ENCODE peak calls at places on chromosomes 16 and 17, in seven cellular contexts. T is NCI-H1092 treated with DMSO at 0.1 percent for 48 hours, E is GF-D8, I is iPS DF 19.7, Q is H4, N is T1000, K is left colon. B is an unnamed sample.

GRCh38 chr17:77126519-77126918 is 14.2 kb upstream of the SEC14L1 start:
- DNase-seq in Q (no peak), K (peak; percentile 69), T (peak; percentile 51), N (no peak), I (no peak), E (no peak), B (no peak)

GRCh38 chr17:74605361-74605760 is 13.3 kb upstream of the CD300LD start:
- DNase-seq in Q (peak; percentile 87), I (no peak), K (peak; percentile 23), E (no peak), T (no peak), N (no peak), B (peak; percentile 24)

GRCh38 chr17:81828656-81829055 is 4.4 kb downstream of the MCRIP1 start:
- DNase-seq in T (no peak), I (no peak), Q (no peak), E (no peak), N (no peak), K (no peak), B (no peak)

GRCh38 chr17:951388-952132 is 28.0 kb downstream of the NXN start:
- DNase-seq in K (no peak), E (no peak), N (peak; percentile 86), Q (peak; percentile 88), I (no peak), T (no peak), B (peak; percentile 82)

GRCh38 chr17:42761638-42762037 is 611 bp downstream of the RAMP2 start:
- DNase-seq in T (no peak), E (no peak), Q (no peak), I (no peak), N (no peak), K (no peak), B (no peak)

GRCh38 chr16:67092227-67092626 is 17.5 kb upstream of the PHAF1 start:
- DNase-seq in E (no peak), Q (no peak), N (no peak), K (no peak), T (no peak), I (no peak), B (no peak)

GRCh38 chr17:80111702-80112470 is 10.5 kb downstream of the GAA start:
- DNase-seq in T (no peak), K (no peak), E (no peak), N (no peak), Q (no peak), I (no peak), B (no peak)

GRCh38 chr16:73713301-73713700 is 583.3 kb upstream of the PSMD7 start:
- DNase-seq in T (peak; percentile 65), N (no peak), Q (no peak), K (no peak), E (no peak), I (no peak), B (no peak)

GRCh38 chr16:24139282-24139681 is 116.9 kb upstream of the CACNG3 start:
- DNase-seq in T (no peak), Q (no peak), K (no peak), I (peak; percentile 90), E (no peak), N (no peak), B (no peak)

GRCh38 chr16:20931066-20931465 is 30.5 kb downstream of the LYRM1 start:
- DNase-seq in I (no peak), T (no peak), Q (no peak), K (no peak), E (no peak), N (no peak), B (no peak)

GRCh38 chr16:58011652-58012051 is 10.4 kb downstream of the USB1 start:
- DNase-seq in E (no peak), I (no peak), T (no peak), N (no peak), K (no peak), Q (no peak), B (no peak)

GRCh38 chr17:63448655-63449054 is 2.5 kb upstream of the CYB561 start:
- DNase-seq in E (no peak), Q (no peak), I (no peak), N (no peak), K (no peak), T (no peak), B (no peak)

GRCh38 chr17:46822388-46822921 is 4.0 kb upstream of the WNT3 start:
- DNase-seq in T (no peak), N (no peak), I (no peak), K (peak; percentile 47), Q (no peak), E (no peak), B (no peak)

GRCh38 chr17:27960183-27960589 is 67.0 kb upstream of the LYRM9 start:
- DNase-seq in T (no peak), K (no peak), N (no peak), Q (no peak), I (no peak), E (no peak), B (no peak)

GRCh38 chr16:57422026-57422944 is 17.7 kb downstream of the CCL17 start:
- DNase-seq in I (no peak), K (peak; percentile 58), T (peak; percentile 57), Q (peak; percentile 71), N (no peak), E (no peak), B (peak; percentile 24)

GRCh38 chr17:50684288-50684611 is 23.5 kb downstream of the ANKRD40 start:
- DNase-seq in T (no peak), K (no peak), E (no peak), I (no peak), Q (no peak), N (no peak), B (no peak)

GRCh38 chr17:80441133-80441578 is 26.2 kb downstream of the ENDOV start:
- DNase-seq in N (no peak), Q (no peak), E (no peak), K (peak; percentile 54), T (no peak), I (no peak), B (no peak)

GRCh38 chr16:67284699-67285646 is 5.6 kb downstream of the PLEKHG4 start:
- DNase-seq in E (no peak), I (peak; percentile 45), Q (peak; percentile 49), N (no peak), T (peak; percentile 87), K (peak; percentile 53), B (no peak)

GRCh38 chr17:82324566-82325285 is 7.3 kb upstream of the CD7 start:
- DNase-seq in E (no peak), N (no peak), Q (no peak), K (peak; percentile 71), T (no peak), I (no peak), B (no peak)

GRCh38 chr17:14699569-14700190 is 398.8 kb downstream of the HS3ST3B1 start:
- DNase-seq in Q (no peak), K (no peak), I (no peak), E (no peak), T (no peak), N (no peak), B (no peak)

GRCh38 chr16:69889295-69889964 is 61.7 kb upstream of the CLEC18A start:
- DNase-seq in K (no peak), T (no peak), N (no peak), Q (no peak), E (no peak), I (no peak), B (no peak)

GRCh38 chr16:23742761-23743160 is 12.1 kb upstream of the CHP2 start:
- DNase-seq in I (peak; percentile 12), K (no peak), T (no peak), Q (no peak), N (no peak), E (no peak), B (no peak)

GRCh38 chr16:70482624-70483023 is 28.2 kb downstream of the FCSK start:
- DNase-seq in K (no peak), I (no peak), Q (no peak), E (no peak), T (no peak), N (no peak), B (no peak)

GRCh38 chr17:55642741-55643140 is 79.9 kb downstream of the TMEM100 start:
- DNase-seq in T (no peak), I (no peak), K (no peak), Q (peak; percentile 19), E (no peak), N (no peak), B (no peak)